ENCODE peak calls at places on chromosomes 7 and 10, in five cellular contexts. One of them, this sample, is unnamed.

GRCh38 chr7:27735165-27735564 is 4.8 kb upstream of the TAX1BP1 start:
- DNase-seq in testis: no peak
- DNase-seq in hepatocyte: no peak
- DNase-seq in esophagus muscularis mucosa: no peak
- DNase-seq in transverse colon: no peak
- DNase-seq in this sample: no peak

GRCh38 chr7:142632291-142633134 is 116.8 kb upstream of the PRSS1 start:
- DNase-seq in testis: peak; percentile 82
- DNase-seq in hepatocyte: peak; percentile 79
- DNase-seq in esophagus muscularis mucosa: no peak
- DNase-seq in transverse colon: peak; percentile 54
- DNase-seq in this sample: no peak

GRCh38 chr10:116994113-116994890 is 10.7 kb downstream of the SHTN1 start:
- DNase-seq in testis: no peak
- DNase-seq in hepatocyte: no peak
- DNase-seq in esophagus muscularis mucosa: no peak
- DNase-seq in transverse colon: no peak
- DNase-seq in this sample: no peak

GRCh38 chr10:114437456-114438292 is 33.4 kb upstream of the AFAP1L2 start:
- DNase-seq in testis: no peak
- DNase-seq in hepatocyte: peak; percentile 29
- DNase-seq in esophagus muscularis mucosa: no peak
- DNase-seq in transverse colon: no peak
- DNase-seq in this sample: no peak

GRCh38 chr10:84397735-84398144 is 69.4 kb downstream of the CCSER2 start:
- DNase-seq in testis: no peak
- DNase-seq in hepatocyte: no peak
- DNase-seq in esophagus muscularis mucosa: no peak
- DNase-seq in transverse colon: no peak
- DNase-seq in this sample: no peak

GRCh38 chr7:135342887-135343286 is 109.2 kb downstream of the STRA8 start:
- DNase-seq in testis: no peak
- DNase-seq in hepatocyte: no peak
- DNase-seq in esophagus muscularis mucosa: no peak
- DNase-seq in transverse colon: no peak
- DNase-seq in this sample: no peak

GRCh38 chr10:33010132-33011037 is 52.4 kb upstream of the ITGB1 start:
- DNase-seq in testis: no peak
- DNase-seq in hepatocyte: peak; percentile 54
- DNase-seq in esophagus muscularis mucosa: no peak
- DNase-seq in transverse colon: no peak
- DNase-seq in this sample: no peak

GRCh38 chr7:25851332-25852248 is 300.4 kb upstream of the NFE2L3 start:
- DNase-seq in testis: peak; percentile 93
- DNase-seq in hepatocyte: peak; percentile 94
- DNase-seq in esophagus muscularis mucosa: no peak
- DNase-seq in transverse colon: peak; percentile 91
- DNase-seq in this sample: peak; percentile 90

GRCh38 chr10:43110318-43111071 is 27.8 kb upstream of the CSGALNACT2 start:
- DNase-seq in testis: peak; percentile 44
- DNase-seq in hepatocyte: peak; percentile 34
- DNase-seq in esophagus muscularis mucosa: no peak
- DNase-seq in transverse colon: peak; percentile 36
- DNase-seq in this sample: no peak

GRCh38 chr7:128091106-128091505 is 59.9 kb upstream of the LRRC4 start:
- DNase-seq in testis: peak; percentile 57
- DNase-seq in hepatocyte: no peak
- DNase-seq in esophagus muscularis mucosa: no peak
- DNase-seq in transverse colon: no peak
- DNase-seq in this sample: no peak

GRCh38 chr7:130987092-130987491 is 253.1 kb upstream of the KLF14 start:
- DNase-seq in testis: no peak
- DNase-seq in hepatocyte: no peak
- DNase-seq in esophagus muscularis mucosa: no peak
- DNase-seq in transverse colon: no peak
- DNase-seq in this sample: no peak

GRCh38 chr10:114709966-114710365 is 51.9 kb upstream of the ABLIM1 start:
- DNase-seq in testis: no peak
- DNase-seq in hepatocyte: no peak
- DNase-seq in esophagus muscularis mucosa: no peak
- DNase-seq in transverse colon: no peak
- DNase-seq in this sample: no peak

GRCh38 chr10:11858093-11858492 is 34.9 kb downstream of the PROSER2 start:
- DNase-seq in testis: no peak
- DNase-seq in hepatocyte: no peak
- DNase-seq in esophagus muscularis mucosa: no peak
- DNase-seq in transverse colon: no peak
- DNase-seq in this sample: no peak

GRCh38 chr7:22604246-22604645 is 104.3 kb upstream of the STEAP1B start:
- DNase-seq in testis: no peak
- DNase-seq in hepatocyte: no peak
- DNase-seq in esophagus muscularis mucosa: no peak
- DNase-seq in transverse colon: no peak
- DNase-seq in this sample: no peak

GRCh38 chr10:73953665-73954064 is 42.7 kb downstream of the PLAU start:
- DNase-seq in testis: no peak
- DNase-seq in hepatocyte: no peak
- DNase-seq in esophagus muscularis mucosa: no peak
- DNase-seq in transverse colon: no peak
- DNase-seq in this sample: no peak

GRCh38 chr7:500521-501420 is 18.9 kb downstream of the PDGFA start:
- DNase-seq in testis: no peak
- DNase-seq in hepatocyte: no peak
- DNase-seq in esophagus muscularis mucosa: no peak
- DNase-seq in transverse colon: no peak
- DNase-seq in this sample: no peak

GRCh38 chr10:50605280-50606270 is 18.2 kb downstream of the SGMS1 start:
- DNase-seq in testis: peak; percentile 49
- DNase-seq in hepatocyte: peak; percentile 79
- DNase-seq in esophagus muscularis mucosa: no peak
- DNase-seq in transverse colon: peak; percentile 45
- DNase-seq in this sample: peak; percentile 76

GRCh38 chr10:102602272-102603045 is 41.8 kb upstream of the TRIM8 start:
- DNase-seq in testis: peak; percentile 51
- DNase-seq in hepatocyte: peak; percentile 32
- DNase-seq in esophagus muscularis mucosa: no peak
- DNase-seq in transverse colon: no peak
- DNase-seq in this sample: no peak

GRCh38 chr10:30812018-30812851 is 182.7 kb upstream of the LYZL2 start:
- DNase-seq in testis: peak; percentile 59
- DNase-seq in hepatocyte: peak; percentile 55
- DNase-seq in esophagus muscularis mucosa: no peak
- DNase-seq in transverse colon: peak; percentile 38
- DNase-seq in this sample: peak; percentile 75

GRCh38 chr10:18008989-18009388 is 57.3 kb downstream of the SLC39A12 start:
- DNase-seq in testis: no peak
- DNase-seq in hepatocyte: no peak
- DNase-seq in esophagus muscularis mucosa: no peak
- DNase-seq in transverse colon: no peak
- DNase-seq in this sample: no peak

GRCh38 chr7:138565451-138566114 is 105.5 kb downstream of the TRIM24 start:
- DNase-seq in testis: peak; percentile 30
- DNase-seq in hepatocyte: peak; percentile 22
- DNase-seq in esophagus muscularis mucosa: no peak
- DNase-seq in transverse colon: no peak
- DNase-seq in this sample: no peak

GRCh38 chr7:4076701-4077294 is 605.3 kb upstream of the FOXK1 start:
- DNase-seq in testis: no peak
- DNase-seq in hepatocyte: no peak
- DNase-seq in esophagus muscularis mucosa: peak; percentile 82
- DNase-seq in transverse colon: no peak
- DNase-seq in this sample: peak; percentile 23

GRCh38 chr10:86373828-86374227 is 7.2 kb upstream of the GRID1 start:
- DNase-seq in testis: peak; percentile 10
- DNase-seq in hepatocyte: no peak
- DNase-seq in esophagus muscularis mucosa: no peak
- DNase-seq in transverse colon: no peak
- DNase-seq in this sample: no peak

GRCh38 chr7:1214516-1214915 is 18.2 kb upstream of the UNCX start:
- DNase-seq in testis: no peak
- DNase-seq in hepatocyte: no peak
- DNase-seq in esophagus muscularis mucosa: no peak
- DNase-seq in transverse colon: no peak
- DNase-seq in this sample: no peak

GRCh38 chr7:48636391-48637015 is 287.8 kb upstream of the CDC14C start:
- DNase-seq in testis: no peak
- DNase-seq in hepatocyte: no peak
- DNase-seq in esophagus muscularis mucosa: no peak
- DNase-seq in transverse colon: no peak
- DNase-seq in this sample: no peak

GRCh38 chr7:144063710-144064109 is 5.9 kb upstream of the OR2A25 start:
- DNase-seq in testis: no peak
- DNase-seq in hepatocyte: no peak
- DNase-seq in esophagus muscularis mucosa: no peak
- DNase-seq in transverse colon: no peak
- DNase-seq in this sample: no peak

GRCh38 chr10:63390521-63390920 is 75.3 kb downstream of the JMJD1C start:
- DNase-seq in testis: no peak
- DNase-seq in hepatocyte: no peak
- DNase-seq in esophagus muscularis mucosa: no peak
- DNase-seq in transverse colon: no peak
- DNase-seq in this sample: no peak

GRCh38 chr10:26436848-26437247 is 1.3 kb upstream of the APBB1IP start:
- DNase-seq in testis: no peak
- DNase-seq in hepatocyte: no peak
- DNase-seq in esophagus muscularis mucosa: peak; percentile 42
- DNase-seq in transverse colon: no peak
- DNase-seq in this sample: no peak

GRCh38 chr10:79070611-79071534 is 2.1 kb downstream of the ZMIZ1 start:
- DNase-seq in testis: peak; percentile 70
- DNase-seq in hepatocyte: peak; percentile 92
- DNase-seq in esophagus muscularis mucosa: peak; percentile 98
- DNase-seq in transverse colon: peak; percentile 94
- DNase-seq in this sample: peak; percentile 98

GRCh38 chr10:131266936-131267813 is 44.3 kb downstream of the TCERG1L start:
- DNase-seq in testis: no peak
- DNase-seq in hepatocyte: no peak
- DNase-seq in esophagus muscularis mucosa: no peak
- DNase-seq in transverse colon: no peak
- DNase-seq in this sample: no peak

GRCh38 chr10:117168135-117168674 is 29.1 kb upstream of the KCNK18 start:
- DNase-seq in testis: peak; percentile 74
- DNase-seq in hepatocyte: peak; percentile 84
- DNase-seq in esophagus muscularis mucosa: no peak
- DNase-seq in transverse colon: peak; percentile 60
- DNase-seq in this sample: no peak

GRCh38 chr7:13988765-13989137 is 715 bp downstream of the ETV1 start:
- DNase-seq in testis: peak; percentile 29
- DNase-seq in hepatocyte: peak; percentile 16
- DNase-seq in esophagus muscularis mucosa: no peak
- DNase-seq in transverse colon: no peak
- DNase-seq in this sample: no peak

GRCh38 chr7:3244241-3244814 is 56.7 kb upstream of the SDK1 start:
- DNase-seq in testis: no peak
- DNase-seq in hepatocyte: peak; percentile 40
- DNase-seq in esophagus muscularis mucosa: no peak
- DNase-seq in transverse colon: no peak
- DNase-seq in this sample: no peak

GRCh38 chr7:146378196-146378595 is 261.6 kb downstream of the CNTNAP2 start:
- DNase-seq in testis: no peak
- DNase-seq in hepatocyte: no peak
- DNase-seq in esophagus muscularis mucosa: no peak
- DNase-seq in transverse colon: no peak
- DNase-seq in this sample: no peak

GRCh38 chr7:156095908-156096539 is 283.8 kb upstream of the SHH start:
- DNase-seq in testis: no peak
- DNase-seq in hepatocyte: no peak
- DNase-seq in esophagus muscularis mucosa: no peak
- DNase-seq in transverse colon: no peak
- DNase-seq in this sample: no peak

GRCh38 chr10:23293145-23293724 is 51.4 kb downstream of the C10orf67 start:
- DNase-seq in testis: peak; percentile 37
- DNase-seq in hepatocyte: peak; percentile 59
- DNase-seq in esophagus muscularis mucosa: no peak
- DNase-seq in transverse colon: no peak
- DNase-seq in this sample: no peak

GRCh38 chr7:83149466-83149865 is 13.2 kb downstream of the PCLO start:
- DNase-seq in testis: no peak
- DNase-seq in hepatocyte: no peak
- DNase-seq in esophagus muscularis mucosa: no peak
- DNase-seq in transverse colon: no peak
- DNase-seq in this sample: no peak

GRCh38 chr10:93352638-93353383 is 129.3 kb downstream of the MYOF start:
- DNase-seq in testis: no peak
- DNase-seq in hepatocyte: peak; percentile 68
- DNase-seq in esophagus muscularis mucosa: peak; percentile 17
- DNase-seq in transverse colon: no peak
- DNase-seq in this sample: no peak

GRCh38 chr7:23184709-23185354 is 3.0 kb downstream of the NUP42 start:
- DNase-seq in testis: peak; percentile 62
- DNase-seq in hepatocyte: peak; percentile 56
- DNase-seq in esophagus muscularis mucosa: no peak
- DNase-seq in transverse colon: peak; percentile 43
- DNase-seq in this sample: no peak

GRCh38 chr7:117946201-117946633 is 73.0 kb upstream of the CTTNBP2 start:
- DNase-seq in testis: no peak
- DNase-seq in hepatocyte: no peak
- DNase-seq in esophagus muscularis mucosa: no peak
- DNase-seq in transverse colon: no peak
- DNase-seq in this sample: no peak

GRCh38 chr7:158192184-158192835 is 395.3 kb downstream of the PTPRN2 start:
- DNase-seq in testis: no peak
- DNase-seq in hepatocyte: no peak
- DNase-seq in esophagus muscularis mucosa: no peak
- DNase-seq in transverse colon: no peak
- DNase-seq in this sample: no peak
- H3K27me3 ChIP-seq in testis: no peaks in the 10 kb centered on the region
- H3K27me3 ChIP-seq in hepatocyte: no peaks in the 10 kb centered on the region
- H3K27me3 ChIP-seq in esophagus muscularis mucosa: no peaks in the 10 kb centered on the region
- H3K27me3 ChIP-seq in transverse colon: no peaks in the 10 kb centered on the region
- H3K27me3 ChIP-seq in this sample: no peaks in the 10 kb centered on the region

GRCh38 chr10:75956624-75957023 is 525.2 kb downstream of the LRMDA start:
- DNase-seq in testis: no peak
- DNase-seq in hepatocyte: no peak
- DNase-seq in esophagus muscularis mucosa: no peak
- DNase-seq in transverse colon: no peak
- DNase-seq in this sample: no peak
- H3K27me3 ChIP-seq in testis: no peaks in the 10 kb centered on the region
- H3K27me3 ChIP-seq in hepatocyte: no peaks in the 10 kb centered on the region
- H3K27me3 ChIP-seq in esophagus muscularis mucosa: no peaks in the 10 kb centered on the region
- H3K27me3 ChIP-seq in transverse colon: no peaks in the 10 kb centered on the region
- H3K27me3 ChIP-seq in this sample: no peaks in the 10 kb centered on the region

GRCh38 chr10:25068152-25069058 is 52.0 kb downstream of the THNSL1 start:
- DNase-seq in testis: no peak
- DNase-seq in hepatocyte: no peak
- DNase-seq in esophagus muscularis mucosa: peak; percentile 83
- DNase-seq in transverse colon: no peak
- DNase-seq in this sample: no peak
- H3K27me3 ChIP-seq in testis: no peaks in the 10 kb centered on the region
- H3K27me3 ChIP-seq in hepatocyte: no peaks in the 10 kb centered on the region
- H3K27me3 ChIP-seq in esophagus muscularis mucosa: no peaks in the 10 kb centered on the region
- H3K27me3 ChIP-seq in transverse colon: no peaks in the 10 kb centered on the region
- H3K27me3 ChIP-seq in this sample: no peaks in the 10 kb centered on the region

GRCh38 chr10:87505366-87506113 is 847 bp downstream of the MINPP1 start:
- DNase-seq in testis: peak; percentile 77
- DNase-seq in hepatocyte: peak; percentile 86
- DNase-seq in esophagus muscularis mucosa: no peak
- DNase-seq in transverse colon: peak; percentile 68
- DNase-seq in this sample: no peak
- H3K27me3 ChIP-seq in testis: no peaks in the 10 kb centered on the region
- H3K27me3 ChIP-seq in hepatocyte: no peaks in the 10 kb centered on the region
- H3K27me3 ChIP-seq in esophagus muscularis mucosa: no peaks in the 10 kb centered on the region
- H3K27me3 ChIP-seq in transverse colon: no peaks in the 10 kb centered on the region
- H3K27me3 ChIP-seq in this sample: no peaks in the 10 kb centered on the region

This sample was measured in right atrium auricular region.